ENCODE peak calls at places on chromosomes 7 and 10, in eight cellular contexts. Q is fibroblast of lung, X is astrocyte, C is heart right ventricle, E is astrocyte of the cerebellum, J is neural progenitor cell, K is cardiac muscle cell, V is prostate gland. B is an unnamed sample.

GRCh38 chr7:155850730-155851678 is 38.7 kb upstream of the SHH start:
- DNase-seq in Q (no peak), X (no peak), C (no peak), E (no peak), J (no peak), K (no peak), V (no peak), B (no peak)

GRCh38 chr10:29545122-29545521 is 89.6 kb downstream of the SVIL start:
- DNase-seq in Q (no peak), X (no peak), C (no peak), E (no peak), J (no peak), K (no peak), V (no peak), B (no peak)

GRCh38 chr7:139714163-139714901 is 63.5 kb downstream of the HIPK2 start:
- DNase-seq in Q (no peak), X (no peak), C (peak), E (no peak), J (peak), K (no peak), V (no peak), B (no peak)

GRCh38 chr10:34479520-34480179 is 335.4 kb downstream of the PARD3 start:
- DNase-seq in Q (no peak), X (no peak), C (no peak), E (no peak), J (peak), K (no peak), V (no peak), B (no peak)

GRCh38 chr7:28573059-28573553 is 160.8 kb downstream of the CREB5 start:
- DNase-seq in Q (peak), X (peak), C (peak), E (peak), J (no peak), K (peak), V (peak), B (peak)

GRCh38 chr10:75709245-75709644 is 277.8 kb downstream of the LRMDA start:
- DNase-seq in Q (no peak), X (no peak), C (no peak), E (no peak), J (no peak), K (no peak), V (no peak), B (no peak)

GRCh38 chr7:98058186-98058585 is 48.5 kb upstream of the LMTK2 start:
- DNase-seq in Q (no peak), X (no peak), C (no peak), E (no peak), J (no peak), K (no peak), V (no peak), B (no peak)

GRCh38 chr7:114255404-114255841 is 159.2 kb upstream of the FOXP2 start:
- DNase-seq in Q (no peak), X (no peak), C (no peak), E (no peak), J (no peak), K (no peak), V (no peak), B (no peak)

GRCh38 chr10:58385784-58386112 is 538 bp downstream of the TFAM start:
- DNase-seq in Q (peak), X (no peak), C (no peak), E (no peak), J (peak), K (peak), V (peak), B (peak)

GRCh38 chr7:130741336-130741995 is 7.5 kb upstream of the KLF14 start:
- DNase-seq in Q (no peak), X (no peak), C (no peak), E (no peak), J (no peak), K (no peak), V (no peak), B (no peak)

GRCh38 chr10:78619244-78619851 is 449.4 kb upstream of the ZMIZ1 start:
- DNase-seq in Q (no peak), X (no peak), C (no peak), E (no peak), J (no peak), K (no peak), V (no peak), B (no peak)
- H3K4me3 ChIP-seq in Q (no peak), X (no peak), C (no peak), E (no peak), J (no peak), K (no peak), V (no peak), B (no peak)

GRCh38 chr7:70701487-70701886 is 430.5 kb upstream of the GALNT17 start:
- DNase-seq in Q (no peak), X (no peak), C (no peak), E (no peak), J (no peak), K (no peak), V (no peak), B (no peak)

GRCh38 chr7:70700935-70701425 is 431.0 kb upstream of the GALNT17 start:
- DNase-seq in Q (no peak), X (no peak), C (no peak), E (no peak), J (peak), K (no peak), V (no peak), B (no peak)

GRCh38 chr7:70703785-70704184 is 428.2 kb upstream of the GALNT17 start:
- DNase-seq in Q (no peak), X (no peak), C (no peak), E (no peak), J (peak), K (no peak), V (no peak), B (no peak)

GRCh38 chr7:70698219-70698832 is 433.6 kb upstream of the GALNT17 start:
- DNase-seq in Q (peak), X (peak), C (peak), E (peak), J (peak), K (peak), V (peak), B (peak)

DNA sequence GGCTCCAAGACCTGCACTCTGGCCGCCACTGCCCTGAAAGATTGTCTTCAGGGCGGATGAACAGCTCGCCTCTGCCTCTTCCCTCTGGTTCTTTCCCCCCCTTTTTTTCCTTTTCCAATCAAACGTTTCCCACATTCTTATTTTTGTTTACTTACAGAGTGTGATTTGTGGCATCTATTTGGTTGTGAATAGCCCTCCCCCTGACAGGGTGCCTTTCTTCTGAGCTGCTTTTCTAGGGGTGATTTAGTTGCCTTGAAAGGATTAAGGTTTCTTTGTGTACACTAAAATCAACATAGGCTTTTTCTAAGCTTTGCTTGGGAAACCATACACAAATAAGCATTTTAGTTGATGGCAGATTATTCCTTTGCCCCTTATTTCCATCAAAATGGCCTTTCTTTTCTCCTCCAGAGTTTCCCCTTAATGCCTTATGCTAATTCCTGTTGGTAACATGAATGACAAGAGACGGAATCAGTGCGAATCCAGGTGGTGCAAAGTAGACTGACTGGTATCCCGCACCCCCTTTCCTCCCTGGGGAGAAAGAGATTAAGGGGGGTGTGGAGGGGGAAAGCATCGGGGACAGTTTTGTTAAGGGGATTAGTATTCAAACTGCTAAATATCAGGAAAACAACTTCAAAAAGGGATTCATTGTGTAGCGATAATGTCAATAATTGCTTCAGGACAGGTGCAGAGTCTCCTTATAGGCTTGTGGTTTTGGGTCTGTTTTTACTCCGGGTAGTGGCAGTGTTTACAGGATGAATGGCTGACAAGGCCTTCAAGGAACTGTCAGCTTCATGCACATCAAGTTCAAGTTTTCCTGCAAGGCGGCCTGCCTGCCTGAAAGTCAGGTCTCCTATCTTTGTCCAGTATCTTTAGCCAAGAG is 431.6 kb upstream of the GALNT17 start:
- DNase-seq in Q (no peak), X (no peak), C (no peak), E (no peak), J (peak), K (no peak), V (no peak), B (peak)
- H3K4me3 ChIP-seq in Q (no peak), X (no peak), C (no peak), E (no peak), J (peak), K (no peak), V (no peak), B (no peak)

GRCh38 chr10:68600041-68600778 is 40.1 kb downstream of the TET1 start:
- DNase-seq in Q (peak), X (peak), C (peak), E (peak), J (peak), K (peak), V (peak), B (peak)

GRCh38 chr10:68603766-68604165 is 43.6 kb downstream of the TET1 start:
- DNase-seq in Q (no peak), X (no peak), C (no peak), E (no peak), J (no peak), K (no peak), V (no peak), B (no peak)

GRCh38 chr10:68601490-68602265 is 41.5 kb downstream of the TET1 start:
- DNase-seq in Q (no peak), X (no peak), C (no peak), E (no peak), J (no peak), K (no peak), V (no peak), B (no peak)

GRCh38 chr10:68604441-68604840 is 44.3 kb downstream of the TET1 start:
- DNase-seq in Q (peak), X (peak), C (no peak), E (no peak), J (peak), K (no peak), V (no peak), B (no peak)

DNA sequence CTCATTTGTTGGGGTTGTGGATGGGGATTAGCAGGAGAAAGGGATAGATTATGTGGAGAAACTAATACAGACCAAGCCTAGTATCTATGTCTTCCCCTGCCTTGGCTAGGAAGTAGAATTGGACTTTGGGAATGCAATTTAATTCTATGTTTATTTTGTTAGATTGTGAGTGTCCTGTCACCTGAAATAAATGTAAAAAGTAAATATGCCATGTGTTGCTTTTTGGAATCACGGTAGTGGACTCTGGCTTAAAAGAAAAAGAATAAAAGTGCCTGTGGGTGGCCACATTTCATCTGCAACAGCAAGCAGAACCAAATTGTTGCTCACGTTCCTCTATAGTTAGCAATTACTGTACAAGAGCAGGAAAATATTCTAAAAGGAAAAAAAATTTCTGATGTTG is 42.3 kb downstream of the TET1 start:
- DNase-seq in Q (no peak), X (no peak), C (no peak), E (no peak), J (no peak), K (no peak), V (no peak), B (no peak)
- H3K4me3 ChIP-seq in Q (no peak), X (no peak), C (no peak), E (no peak), J (no peak), K (no peak), V (no peak), B (no peak)

GRCh38 chr7:30163231-30163894 is 28.6 kb downstream of the MTURN start:
- DNase-seq in Q (peak), X (no peak), C (no peak), E (no peak), J (no peak), K (no peak), V (no peak), B (peak)

GRCh38 chr7:30159698-30160143 is 24.9 kb downstream of the MTURN start:
- DNase-seq in Q (peak), X (peak), C (no peak), E (no peak), J (no peak), K (peak), V (no peak), B (peak)

GRCh38 chr7:30160329-30160728 is 25.5 kb downstream of the MTURN start:
- DNase-seq in Q (no peak), X (no peak), C (no peak), E (no peak), J (no peak), K (no peak), V (no peak), B (no peak)

GRCh38 chr7:30162622-30163124 is 27.9 kb downstream of the MTURN start:
- DNase-seq in Q (peak), X (peak), C (no peak), E (no peak), J (peak), K (peak), V (no peak), B (peak)

DNA sequence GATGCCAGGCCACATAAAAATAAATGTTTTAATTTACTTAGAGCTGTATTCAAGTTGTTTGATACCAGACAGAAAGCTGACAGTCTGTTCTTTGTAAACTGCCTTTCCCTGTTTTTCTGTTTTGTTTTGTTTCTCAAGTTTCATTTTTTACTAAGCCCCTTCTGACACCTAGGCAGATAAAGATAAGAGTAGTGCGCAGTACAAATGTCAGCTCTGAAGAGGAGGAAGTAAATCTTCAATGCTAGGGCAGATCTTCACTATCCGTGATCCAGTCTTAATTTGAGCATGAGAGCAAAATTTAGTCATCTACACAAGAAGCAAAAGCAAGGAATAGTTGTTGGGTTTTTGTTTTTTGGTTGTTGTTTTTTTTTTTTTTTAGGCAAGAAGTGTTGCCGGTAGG is 27.3 kb downstream of the MTURN start:
- DNase-seq in Q (no peak), X (no peak), C (no peak), E (no peak), J (no peak), K (no peak), V (no peak), B (no peak)
- H3K4me3 ChIP-seq in Q (no peak), X (no peak), C (no peak), E (no peak), J (peak), K (no peak), V (no peak), B (peak)

GRCh38 chr7:47990592-47990991 is 11.2 kb upstream of the HUS1 start:
- DNase-seq in Q (no peak), X (no peak), C (no peak), E (no peak), J (no peak), K (no peak), V (no peak), B (no peak)

GRCh38 chr7:47991741-47992311 is 12.4 kb upstream of the HUS1 start:
- DNase-seq in Q (peak), X (peak), C (peak), E (peak), J (peak), K (peak), V (peak), B (peak)

GRCh38 chr7:47992446-47992845 is 13.0 kb upstream of the HUS1 start:
- DNase-seq in Q (no peak), X (no peak), C (no peak), E (no peak), J (no peak), K (no peak), V (no peak), B (no peak)

GRCh38 chr7:47988496-47989386 is 9.3 kb upstream of the HUS1 start:
- DNase-seq in Q (no peak), X (no peak), C (no peak), E (no peak), J (no peak), K (no peak), V (no peak), B (no peak)

DNA sequence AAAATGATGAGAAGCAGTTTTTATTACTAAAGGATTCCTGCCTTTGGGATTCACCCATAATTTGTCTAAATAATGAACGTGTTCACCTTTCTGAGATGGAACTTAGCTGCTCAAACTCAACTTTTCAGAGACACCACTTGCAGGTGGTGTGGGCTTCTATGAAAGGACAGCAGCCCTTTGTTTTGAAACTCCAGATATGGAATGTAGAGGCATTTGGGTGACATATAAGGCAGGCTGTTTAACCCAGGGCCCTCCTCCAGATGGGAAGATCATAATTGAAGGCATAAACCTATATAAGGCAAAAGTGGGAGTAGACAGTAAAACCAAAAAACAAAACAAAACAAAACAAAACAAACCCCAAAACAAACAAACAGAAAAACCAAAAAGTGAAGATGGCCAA is 11.9 kb upstream of the HUS1 start:
- DNase-seq in Q (no peak), X (no peak), C (no peak), E (no peak), J (no peak), K (no peak), V (no peak), B (no peak)
- H3K4me3 ChIP-seq in Q (no peak), X (peak), C (no peak), E (no peak), J (peak), K (no peak), V (no peak), B (no peak)

GRCh38 chr7:65931685-65932084 is 50.3 kb downstream of the GUSB start:
- DNase-seq in Q (no peak), X (no peak), C (no peak), E (no peak), J (no peak), K (no peak), V (no peak), B (no peak)

GRCh38 chr7:65938336-65938895 is 43.6 kb downstream of the GUSB start:
- DNase-seq in Q (peak), X (peak), C (no peak), E (no peak), J (no peak), K (peak), V (no peak), B (peak)

GRCh38 chr7:65937296-65937695 is 44.7 kb downstream of the GUSB start:
- DNase-seq in Q (no peak), X (no peak), C (no peak), E (no peak), J (no peak), K (no peak), V (no peak), B (no peak)
- H3K4me3 ChIP-seq in Q (no peak), X (no peak), C (no peak), E (no peak), J (no peak), K (no peak), V (no peak), B (no peak)

GRCh38 chr7:132419538-132419937 is 156.7 kb downstream of the PLXNA4 start:
- DNase-seq in Q (peak), X (no peak), C (peak), E (peak), J (no peak), K (peak), V (no peak), B (peak)
- H3K4me3 ChIP-seq in Q (no peak), X (no peak), C (no peak), E (no peak), J (no peak), K (no peak), V (no peak), B (no peak)

DNA sequence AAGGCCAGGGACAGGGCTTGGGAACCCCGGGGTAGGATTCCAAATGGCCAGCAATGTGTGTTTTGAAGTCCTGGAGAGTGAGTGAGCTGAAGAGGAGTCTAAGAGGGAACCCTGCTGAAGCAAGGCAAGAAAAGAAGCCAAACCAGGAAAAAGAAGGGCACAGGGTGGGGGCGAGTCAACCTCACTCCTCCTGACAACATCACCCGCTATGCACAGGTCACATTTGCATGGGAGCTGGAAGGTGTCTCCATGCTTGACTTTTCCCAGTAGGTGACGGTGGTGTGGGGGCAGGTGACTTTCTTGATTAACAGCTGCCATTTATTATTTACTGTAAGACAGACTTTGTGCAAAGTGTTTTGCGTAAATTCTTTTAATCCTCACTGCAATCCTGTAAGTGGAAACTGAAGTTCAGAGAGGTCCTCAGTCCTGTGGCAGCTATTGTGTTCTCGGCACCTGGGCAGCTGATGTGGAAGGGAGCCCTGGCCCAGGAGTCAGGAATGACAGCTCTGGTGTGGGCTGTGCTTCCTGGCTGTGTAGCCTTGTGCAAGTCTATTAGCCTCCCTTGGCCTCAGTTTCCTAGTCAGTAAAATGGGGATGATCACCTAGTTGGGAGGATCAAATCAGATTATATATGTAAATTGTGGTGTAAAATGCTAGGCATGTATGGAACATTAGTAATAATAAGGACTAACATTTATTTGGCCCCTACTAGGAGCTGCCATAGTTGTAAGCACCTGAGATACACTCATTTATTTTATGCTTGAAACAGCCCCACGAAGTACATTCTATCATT is 90.9 kb downstream of the SH3PXD2A start:
- DNase-seq in Q (no peak), X (no peak), C (no peak), E (no peak), J (no peak), K (no peak), V (no peak), B (no peak)
- H3K4me3 ChIP-seq in Q (no peak), X (no peak), C (no peak), E (no peak), J (no peak), K (no peak), V (no peak), B (no peak)